ENCODE peak calls at places on chromosomes 4 and X, in five cellular contexts. T is OCI-LY7, Q is fibroblast of gingiva, H is CMK, Z is epithelial cell of esophagus. X is an unnamed sample.
A peak's percentile ranks its signal among the peaks of the same experiment; 100 is the strongest.

GRCh38 chr4:185518069-185518468 is 17.2 kb downstream of the PDLIM3 start:
- DNase-seq in T (no peak), Q (no peak), H (no peak), Z (no peak), X (no peak)

GRCh38 chrX:48677456-48678030 is 6.1 kb upstream of the WAS start:
- DNase-seq in T (no peak), Q (no peak), H (no peak), Z (no peak), X (no peak)

GRCh38 chrX:153948002-153948466 is 3.6 kb upstream of the RENBP start:
- DNase-seq in T (no peak), Q (no peak), H (no peak), Z (no peak), X (no peak)

GRCh38 chr4:56128231-56128630 is 179.5 kb downstream of the CEP135 start:
- DNase-seq in T (no peak), Q (no peak), H (no peak), Z (peak; percentile 49), X (no peak)

GRCh38 chrX:40008841-40009461 is 88.8 kb downstream of the BCOR start:
- DNase-seq in T (no peak), Q (peak; percentile 48), H (peak; percentile 42), Z (no peak), X (no peak)

GRCh38 chr4:2402053-2402452 is 16.4 kb downstream of the ZFYVE28 start:
- DNase-seq in T (no peak), Q (peak; percentile 39), H (no peak), Z (peak; percentile 55), X (no peak)

GRCh38 chr4:123232439-123232838 is 164.2 kb upstream of the SPRY1 start:
- DNase-seq in T (no peak), Q (peak; percentile 7), H (no peak), Z (peak; percentile 62), X (no peak)

GRCh38 chr4:4711902-4712301 is 147.6 kb upstream of the MSX1 start:
- DNase-seq in T (no peak), Q (no peak), H (no peak), Z (no peak), X (no peak)

GRCh38 chr4:123545569-123546122 is 149.1 kb downstream of the SPRY1 start:
- DNase-seq in T (no peak), Q (no peak), H (no peak), Z (no peak), X (no peak)

GRCh38 chr4:156718226-156718625 is 253.4 kb downstream of the PDGFC start:
- DNase-seq in T (no peak), Q (no peak), H (no peak), Z (peak; percentile 31), X (no peak)

GRCh38 chr4:120977435-120977997 is 55.0 kb upstream of the PRDM5 start:
- DNase-seq in T (peak; percentile 70), Q (peak; percentile 68), H (peak; percentile 17), Z (peak; percentile 71), X (peak; percentile 46)

GRCh38 chrX:27336466-27337091 is 126.6 kb downstream of the PPP4R3C start:
- DNase-seq in T (peak; percentile 30), Q (peak; percentile 1), H (peak; percentile 2), Z (peak; percentile 35), X (peak; percentile 5)

GRCh38 chrX:123648028-123648810 is 84.6 kb downstream of the THOC2 start:
- DNase-seq in T (no peak), Q (peak; percentile 6), H (no peak), Z (peak; percentile 70), X (no peak)

GRCh38 chrX:123424546-123424945 is 240.5 kb downstream of the GRIA3 start:
- DNase-seq in T (no peak), Q (peak; percentile 42), H (no peak), Z (peak; percentile 61), X (no peak)

GRCh38 chrX:103774070-103774642 is 2.5 kb upstream of the PLP1 start:
- DNase-seq in T (peak; percentile 7), Q (peak; percentile 34), H (no peak), Z (peak; percentile 58), X (peak; percentile 1)

GRCh38 chr4:156824451-156825060 is 147.0 kb downstream of the PDGFC start:
- DNase-seq in T (no peak), Q (no peak), H (no peak), Z (peak; percentile 79), X (no peak)

GRCh38 chrX:155718964-155719586 is 106.3 kb upstream of the TMLHE start:
- DNase-seq in T (no peak), Q (no peak), H (no peak), Z (no peak), X (no peak)

GRCh38 chrX:34275710-34276109 is 143.6 kb upstream of the FAM47A start:
- DNase-seq in T (no peak), Q (no peak), H (no peak), Z (no peak), X (no peak)

GRCh38 chr4:185862340-185862739 is 50.3 kb upstream of the SORBS2 start:
- DNase-seq in T (no peak), Q (no peak), H (no peak), Z (no peak), X (no peak)

X was measured in Jurkat, Clone E6-1.